ENCODE peak calls at places on chromosomes 13 and 19, in four cellular contexts. One of them, this sample, is unnamed.

GRCh38 chr13:66262330-66262729 is 967.8 kb downstream of the PCDH9 start:
- DNase-seq in K562: no peak
- DNase-seq in HCT116: no peak
- DNase-seq in SK-N-SH: no peak
- DNase-seq in this sample: no peak

GRCh38 chr19:6065685-6066365 is 44.5 kb downstream of the RFX2 start:
- DNase-seq in K562: peak
- DNase-seq in HCT116: no peak
- DNase-seq in SK-N-SH: no peak
- DNase-seq in this sample: peak

GRCh38 chr13:34867590-34867989 is 74.5 kb upstream of the NBEA start:
- DNase-seq in K562: no peak
- DNase-seq in HCT116: no peak
- DNase-seq in SK-N-SH: no peak
- DNase-seq in this sample: no peak

GRCh38 chr13:44620057-44620456 is 43.9 kb upstream of the TSC22D1 start:
- DNase-seq in K562: no peak
- DNase-seq in HCT116: no peak
- DNase-seq in SK-N-SH: no peak
- DNase-seq in this sample: no peak

GRCh38 chr13:104074326-104074725 is 1008.1 kb upstream of the SLC10A2 start:
- DNase-seq in K562: no peak
- DNase-seq in HCT116: no peak
- DNase-seq in SK-N-SH: no peak
- DNase-seq in this sample: no peak

GRCh38 chr19:18912933-18913332 is 6.3 kb downstream of the COPE start:
- DNase-seq in K562: no peak
- DNase-seq in HCT116: no peak
- DNase-seq in SK-N-SH: no peak
- DNase-seq in this sample: no peak

GRCh38 chr19:46745521-46746280 is at the start of gene FKRP:
- DNase-seq in K562: peak
- DNase-seq in HCT116: no peak
- DNase-seq in SK-N-SH: peak
- DNase-seq in this sample: no peak

GRCh38 chr13:30685320-30685859 is 50.0 kb upstream of the ALOX5AP start:
- DNase-seq in K562: no peak
- DNase-seq in HCT116: no peak
- DNase-seq in SK-N-SH: no peak
- DNase-seq in this sample: no peak

GRCh38 chr19:33771308-33772101 is 25.2 kb upstream of the KCTD15 start:
- DNase-seq in K562: peak
- DNase-seq in HCT116: no peak
- DNase-seq in SK-N-SH: peak
- DNase-seq in this sample: peak

DNA sequence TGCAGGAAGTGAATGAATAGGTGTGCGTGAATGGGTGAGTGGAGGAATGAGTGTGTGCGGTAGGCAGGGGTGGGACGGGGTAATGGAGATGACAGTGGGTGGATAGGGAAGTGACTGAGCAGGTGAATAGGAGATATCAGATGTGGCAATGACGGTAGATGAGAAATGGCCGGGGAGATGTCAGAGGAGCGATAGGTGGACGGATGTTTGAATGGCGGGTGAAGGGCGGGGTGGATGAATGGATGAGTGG is 1.5 kb downstream of the TTC9B start:
- DNase-seq in K562: no peak
- DNase-seq in HCT116: no peak
- DNase-seq in SK-N-SH: no peak
- DNase-seq in this sample: no peak
- H3K9ac ChIP-seq in K562: peak
- H3K9ac ChIP-seq in HCT116: peak
- H3K9ac ChIP-seq in SK-N-SH: no peak
- H3K9ac ChIP-seq in this sample: no peak

GRCh38 chr19:45470147-45471081 is 2.6 kb downstream of the FOSB start:
- DNase-seq in K562: peak
- DNase-seq in HCT116: no peak
- DNase-seq in SK-N-SH: no peak
- DNase-seq in this sample: no peak

GRCh38 chr19:45471116-45471865 is 3.5 kb downstream of the FOSB start:
- DNase-seq in K562: no peak
- DNase-seq in HCT116: no peak
- DNase-seq in SK-N-SH: no peak
- DNase-seq in this sample: no peak

GRCh38 chr19:45469132-45469834 is 1.5 kb downstream of the FOSB start:
- DNase-seq in K562: peak
- DNase-seq in HCT116: peak
- DNase-seq in SK-N-SH: peak
- DNase-seq in this sample: peak

GRCh38 chr19:45468803-45469131 is 971 bp downstream of the FOSB start:
- DNase-seq in K562: no peak
- DNase-seq in HCT116: no peak
- DNase-seq in SK-N-SH: no peak
- DNase-seq in this sample: no peak

DNA sequence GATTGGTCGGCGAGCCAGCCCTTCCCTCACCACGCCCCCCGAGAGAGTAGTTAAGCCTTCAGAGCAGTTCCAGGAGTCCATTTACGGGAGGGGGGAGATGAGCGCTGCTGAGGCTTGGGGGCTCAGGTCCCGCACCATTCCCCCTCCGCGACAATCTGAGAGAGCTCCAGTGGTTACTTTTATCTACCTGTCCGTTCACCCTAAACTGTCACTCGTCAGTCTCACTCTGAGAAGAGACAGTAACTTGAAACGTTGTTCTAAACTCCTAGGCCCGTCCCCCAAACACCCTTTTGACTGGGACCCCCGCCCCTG is 2.0 kb downstream of the FOSB start:
- DNase-seq in K562: peak
- DNase-seq in HCT116: no peak
- DNase-seq in SK-N-SH: peak
- DNase-seq in this sample: peak
- TF ChIP-seq REST in K562: no peak
- TF ChIP-seq REST in HCT116: no peak
- TF ChIP-seq REST in SK-N-SH: no peak
- TF ChIP-seq REST in this sample: no peak

GRCh38 chr13:93244918-93245280 is 18.3 kb downstream of the GPC6 start:
- DNase-seq in K562: no peak
- DNase-seq in HCT116: no peak
- DNase-seq in SK-N-SH: no peak
- DNase-seq in this sample: no peak
- H3K9ac ChIP-seq in K562: no peak
- H3K9ac ChIP-seq in HCT116: no peak
- H3K9ac ChIP-seq in SK-N-SH: peak
- H3K9ac ChIP-seq in this sample: no peak

DNA sequence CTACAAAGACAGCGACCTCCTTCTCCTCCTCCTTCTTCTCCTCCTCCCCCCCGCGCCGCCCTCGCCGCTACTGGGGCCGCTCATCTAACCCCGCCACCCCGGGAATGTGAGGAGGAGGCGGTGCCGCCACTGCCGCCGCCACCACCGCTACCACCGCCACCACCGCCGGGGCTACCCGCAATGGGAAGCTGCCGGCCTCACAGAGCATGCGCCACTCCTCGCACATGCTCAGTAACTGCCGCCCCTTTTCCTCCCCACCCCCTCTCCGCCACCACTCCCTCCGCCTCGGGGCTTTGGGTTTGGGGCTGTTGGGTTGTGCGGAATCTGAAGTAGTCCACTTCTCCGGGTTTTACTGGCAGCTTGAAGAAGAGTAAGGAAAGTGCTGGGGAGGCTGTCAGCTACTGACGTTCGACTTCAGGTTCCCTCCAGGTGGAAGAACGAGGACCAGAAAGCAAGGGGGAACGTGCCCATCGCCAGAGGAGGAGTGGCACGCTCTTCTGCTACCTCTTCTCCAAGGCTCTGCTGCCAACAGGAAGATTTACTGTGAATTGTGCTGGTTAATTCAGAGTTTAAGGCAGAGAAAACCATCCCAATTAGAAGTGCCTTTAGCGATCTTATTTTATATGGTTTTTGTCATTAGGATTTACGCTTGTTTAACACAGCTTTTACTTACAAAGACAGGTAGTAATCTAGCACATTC is at the start of gene MYCBP2:
- DNase-seq in K562: peak
- DNase-seq in HCT116: peak
- DNase-seq in SK-N-SH: peak
- DNase-seq in this sample: peak
- TF ChIP-seq REST in K562: no peak
- TF ChIP-seq REST in HCT116: no peak
- TF ChIP-seq REST in SK-N-SH: no peak
- TF ChIP-seq REST in this sample: peak

DNA sequence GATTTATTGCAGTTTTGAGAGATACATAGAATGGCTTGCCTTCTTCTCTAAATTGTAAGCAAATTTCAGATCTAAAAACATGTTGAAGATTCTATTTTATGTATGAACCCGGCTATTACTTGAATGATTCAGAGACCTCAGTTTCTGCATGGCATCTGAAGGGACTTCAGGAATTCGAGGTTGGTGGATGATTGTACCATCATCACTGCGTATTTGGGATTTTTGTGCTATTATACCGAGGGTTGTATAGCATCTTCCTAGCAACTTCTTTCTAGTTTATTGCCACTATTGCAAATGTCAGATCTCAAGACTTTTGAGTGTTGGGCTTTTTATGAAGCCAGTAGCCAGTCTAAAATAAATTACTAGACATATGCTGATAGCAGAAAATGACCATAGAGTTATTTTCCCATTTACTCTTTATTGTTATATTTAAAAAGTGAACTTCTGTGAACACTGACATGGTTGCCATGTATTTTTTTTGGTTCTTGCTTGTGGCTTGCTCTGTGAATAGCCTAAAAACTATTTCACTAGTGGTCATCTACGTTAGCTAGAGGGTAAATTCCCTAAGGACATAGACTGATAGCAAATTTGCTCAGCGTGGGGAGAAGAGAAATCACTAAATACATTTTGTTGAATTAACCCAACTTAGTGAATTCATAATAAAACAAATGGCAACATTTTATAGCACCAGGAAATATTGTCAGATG is 70.6 kb upstream of the KLF12 start:
- DNase-seq in K562: no peak
- DNase-seq in HCT116: no peak
- DNase-seq in SK-N-SH: no peak
- DNase-seq in this sample: no peak
- H3K9ac ChIP-seq in K562: no peak
- H3K9ac ChIP-seq in HCT116: no peak
- H3K9ac ChIP-seq in SK-N-SH: no peak
- H3K9ac ChIP-seq in this sample: no peak

GRCh38 chr19:56736571-56736970 is 65.0 kb upstream of the ZNF835 start:
- DNase-seq in K562: no peak
- DNase-seq in HCT116: no peak
- DNase-seq in SK-N-SH: no peak
- DNase-seq in this sample: no peak

GRCh38 chr19:56746367-56746766 is 74.8 kb upstream of the ZNF835 start:
- DNase-seq in K562: no peak
- DNase-seq in HCT116: no peak
- DNase-seq in SK-N-SH: no peak
- DNase-seq in this sample: no peak

DNA sequence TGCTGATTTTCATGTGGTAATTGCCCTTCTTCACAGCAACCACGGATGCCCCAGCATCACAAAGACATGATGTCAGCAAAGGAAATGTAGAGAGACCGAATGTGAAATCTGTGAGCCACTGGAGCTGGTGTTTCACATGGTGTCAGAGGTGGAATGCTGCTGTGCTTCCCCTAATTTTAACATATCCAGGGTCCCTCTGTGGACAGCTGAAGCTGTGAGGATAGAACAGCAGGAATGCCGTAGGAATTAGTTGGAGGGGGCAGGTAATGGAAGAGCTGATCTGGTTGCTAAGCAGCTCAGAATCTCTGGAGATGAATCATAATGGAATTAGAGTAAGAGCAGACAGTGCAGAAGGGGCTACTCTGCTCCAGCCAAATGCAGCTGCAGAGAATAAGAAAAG is 68.9 kb upstream of the ZNF835 start:
- DNase-seq in K562: no peak
- DNase-seq in HCT116: no peak
- DNase-seq in SK-N-SH: no peak
- DNase-seq in this sample: no peak
- TF ChIP-seq REST in K562: no peak
- TF ChIP-seq REST in HCT116: no peak
- TF ChIP-seq REST in SK-N-SH: no peak
- TF ChIP-seq REST in this sample: no peak

GRCh38 chr13:69619651-69620050 is 488.0 kb upstream of the ATXN8OS start:
- DNase-seq in K562: no peak
- DNase-seq in HCT116: no peak
- DNase-seq in SK-N-SH: no peak
- DNase-seq in this sample: no peak
- H3K9ac ChIP-seq in K562: no peak
- H3K9ac ChIP-seq in HCT116: no peak
- H3K9ac ChIP-seq in SK-N-SH: no peak
- H3K9ac ChIP-seq in this sample: no peak

GRCh38 chr19:11196406-11197287 is 698 bp downstream of the KANK2 start:
- DNase-seq in K562: peak
- DNase-seq in HCT116: no peak
- DNase-seq in SK-N-SH: peak
- DNase-seq in this sample: no peak

GRCh38 chr19:11195681-11196080 is 1.7 kb downstream of the KANK2 start:
- DNase-seq in K562: no peak
- DNase-seq in HCT116: no peak
- DNase-seq in SK-N-SH: no peak
- DNase-seq in this sample: no peak

GRCh38 chr19:11198175-11198534 is 810 bp upstream of the KANK2 start:
- DNase-seq in K562: no peak
- DNase-seq in HCT116: no peak
- DNase-seq in SK-N-SH: no peak
- DNase-seq in this sample: no peak

GRCh38 chr19:11198769-11199469 is 1.6 kb upstream of the KANK2 start:
- DNase-seq in K562: peak
- DNase-seq in HCT116: no peak
- DNase-seq in SK-N-SH: no peak
- DNase-seq in this sample: no peak

GRCh38 chr19:11197291-11198174 is at the start of gene KANK2:
- DNase-seq in K562: peak
- DNase-seq in HCT116: peak
- DNase-seq in SK-N-SH: peak
- DNase-seq in this sample: peak
- TF ChIP-seq REST in K562: no peak
- TF ChIP-seq REST in HCT116: no peak
- TF ChIP-seq REST in SK-N-SH: no peak
- TF ChIP-seq REST in this sample: no peak